ENCODE peak calls at places on chromosome 12, in five cellular contexts. C is AG08395, R is heart left ventricle, A is endothelial cell, T is NCI-H460. J is an unnamed sample.

GRCh38 chr12:113056631-113057488 is at the start of gene DTX1:
- DNase-seq in R (peak), T (no peak), A (no peak), C (no peak), J (peak)

GRCh38 chr12:64685076-64685475 is 74.1 kb downstream of the GNS start:
- DNase-seq in T (no peak), A (no peak), C (no peak), R (no peak), J (no peak)

GRCh38 chr12:85779768-85780167 is 56.4 kb downstream of the RASSF9 start:
- DNase-seq in T (no peak), C (no peak), R (no peak), A (no peak), J (no peak)

GRCh38 chr12:92784795-92785562 is 82.2 kb downstream of the PLEKHG7 start:
- DNase-seq in T (peak), A (peak), C (peak), R (no peak), J (no peak)

GRCh38 chr12:124027753-124028559 is 54.9 kb downstream of the ZNF664 start:
- DNase-seq in T (no peak), R (peak), C (no peak), A (no peak), J (peak)

GRCh38 chr12:114616081-114616480 is 67.9 kb downstream of the TBX3 start:
- DNase-seq in T (no peak), A (no peak), R (no peak), C (no peak), J (no peak)

GRCh38 chr12:124847113-124847512 is 16.6 kb downstream of the SCARB1 start:
- DNase-seq in C (no peak), A (no peak), T (no peak), R (no peak), J (peak)

GRCh38 chr12:1912580-1913376 is 5.7 kb downstream of the CACNA2D4 start:
- DNase-seq in R (no peak), A (no peak), C (peak), T (no peak), J (no peak)

GRCh38 chr12:86914716-86915115 is 658.5 kb upstream of the MGAT4C start:
- DNase-seq in T (peak), A (peak), R (no peak), C (no peak), J (no peak)

GRCh38 chr12:66296171-66296683 is 6.1 kb upstream of the HELB start:
- DNase-seq in R (no peak), A (no peak), T (no peak), C (no peak), J (no peak)

GRCh38 chr12:49949124-49949845 is 1.3 kb upstream of the AQP2 start:
- DNase-seq in R (no peak), C (no peak), A (no peak), T (no peak), J (no peak)

GRCh38 chr12:122190842-122191668 is 8.1 kb downstream of the LRRC43 start:
- DNase-seq in A (peak), T (peak), R (no peak), C (peak), J (peak)

GRCh38 chr12:124640096-124640495 is 72.7 kb upstream of the NCOR2 start:
- DNase-seq in C (peak), A (no peak), R (no peak), T (peak), J (no peak)

GRCh38 chr12:69330475-69331473 is 17.4 kb upstream of the LYZ start:
- DNase-seq in C (no peak), R (peak), T (no peak), A (peak), J (peak)